ENCODE peak calls at places on chromosome 20, in six cellular contexts. H is GM23248, A is fibroblast of lung, Z is PC-3, S is H9, Q is SK-N-SH. J is an unnamed sample.

GRCh38 chr20:3011752-3012151 is 31.7 kb upstream of the GNRH2 start:
- DNase-seq in H (no peak), A (no peak), Z (no peak), S (no peak), Q (no peak), J (no peak)

GRCh38 chr20:64084209-64085152 is at the start of gene LKAAEAR1:
- DNase-seq in H (peak; percentile 29), A (no peak), Z (no peak), S (peak; percentile 63), Q (no peak), J (no peak)

GRCh38 chr20:6566821-6567220 is 200.7 kb upstream of the BMP2 start:
- DNase-seq in H (peak; percentile 92), A (peak; percentile 90), Z (peak; percentile 81), S (no peak), Q (no peak), J (peak; percentile 97)

GRCh38 chr20:43537921-43538854 is 20.6 kb upstream of the SGK2 start:
- DNase-seq in H (peak; percentile 72), A (peak; percentile 74), Z (peak; percentile 86), S (peak; percentile 68), Q (peak; percentile 74), J (peak; percentile 39)

GRCh38 chr20:19633985-19634384 is 124.1 kb upstream of the RIN2 start:
- DNase-seq in H (no peak), A (no peak), Z (no peak), S (no peak), Q (no peak), J (no peak)

GRCh38 chr20:50020283-50020682 is 37.5 kb downstream of the SNAI1 start:
- DNase-seq in H (peak; percentile 75), A (no peak), Z (peak; percentile 68), S (no peak), Q (no peak), J (peak; percentile 61)

GRCh38 chr20:55058938-55059337 is 583.5 kb downstream of the DOK5 start:
- DNase-seq in H (no peak), A (no peak), Z (no peak), S (no peak), Q (no peak), J (no peak)

GRCh38 chr20:38673731-38674177 is 50.5 kb upstream of the SLC32A1 start:
- DNase-seq in H (peak; percentile 41), A (no peak), Z (no peak), S (peak; percentile 66), Q (peak; percentile 61), J (no peak)

GRCh38 chr20:48025061-48025515 is 239.8 kb upstream of the SULF2 start:
- DNase-seq in H (peak; percentile 92), A (peak; percentile 63), Z (peak; percentile 47), S (peak; percentile 76), Q (peak; percentile 76), J (peak; percentile 83)

GRCh38 chr20:33697129-33697528 is 10.9 kb upstream of the E2F1 start:
- DNase-seq in H (peak; percentile 92), A (no peak), Z (no peak), S (no peak), Q (peak; percentile 42), J (no peak)

GRCh38 chr20:10357061-10357708 is 76.8 kb downstream of the MKKS start:
- DNase-seq in H (no peak), A (no peak), Z (no peak), S (no peak), Q (no peak), J (no peak)

GRCh38 chr20:42204261-42204660 is 586.1 kb upstream of the CHD6 start:
- DNase-seq in H (no peak), A (no peak), Z (no peak), S (no peak), Q (peak; percentile 21), J (no peak)

GRCh38 chr20:22373164-22373895 is 211.0 kb downstream of the FOXA2 start:
- DNase-seq in H (no peak), A (no peak), Z (no peak), S (no peak), Q (no peak), J (no peak)

GRCh38 chr20:6583134-6583738 is 184.2 kb upstream of the BMP2 start:
- DNase-seq in H (peak; percentile 69), A (peak; percentile 75), Z (peak; percentile 79), S (peak; percentile 56), Q (peak; percentile 26), J (peak; percentile 58)

GRCh38 chr20:41187668-41188067 is 50.3 kb downstream of the PLCG1 start:
- DNase-seq in H (no peak), A (no peak), Z (no peak), S (no peak), Q (no peak), J (no peak)

GRCh38 chr20:61343934-61344333 is 91.9 kb downstream of the CDH4 start:
- DNase-seq in H (no peak), A (no peak), Z (no peak), S (no peak), Q (no peak), J (no peak)

GRCh38 chr20:50810063-50810462 is 15.2 kb downstream of the BCAS4 start:
- DNase-seq in H (peak; percentile 29), A (no peak), Z (no peak), S (no peak), Q (no peak), J (no peak)

GRCh38 chr20:37270586-37271420 is 9.2 kb upstream of the GHRH start:
- DNase-seq in H (no peak), A (peak; percentile 50), Z (no peak), S (no peak), Q (no peak), J (no peak)

GRCh38 chr20:31572701-31573554 is 32.2 kb upstream of the ID1 start:
- DNase-seq in H (peak; percentile 99), A (peak; percentile 99), Z (peak; percentile 99), S (peak; percentile 98), Q (peak; percentile 93), J (peak; percentile 99)

GRCh38 chr20:33521461-33521860 is 31.6 kb downstream of the CBFA2T2 start:
- DNase-seq in H (no peak), A (no peak), Z (no peak), S (no peak), Q (no peak), J (no peak)

GRCh38 chr20:235891-236290 is 8.8 kb downstream of the DEFB129 start:
- DNase-seq in H (peak; percentile 22), A (peak; percentile 23), Z (peak; percentile 51), S (no peak), Q (peak; percentile 17), J (peak; percentile 69)

GRCh38 chr20:54849741-54850140 is 374.3 kb downstream of the DOK5 start:
- DNase-seq in H (no peak), A (no peak), Z (no peak), S (no peak), Q (no peak), J (no peak)

GRCh38 chr20:2538931-2539330 is 2.6 kb downstream of the TMC2 start:
- DNase-seq in H (no peak), A (no peak), Z (no peak), S (no peak), Q (no peak), J (no peak)

GRCh38 chr20:23928788-23929187 is 49.2 kb upstream of the CST5 start:
- DNase-seq in H (no peak), A (no peak), Z (peak; percentile 41), S (no peak), Q (no peak), J (no peak)

GRCh38 chr20:1685304-1686052 is 27.9 kb upstream of the SIRPG start:
- DNase-seq in H (no peak), A (no peak), Z (no peak), S (no peak), Q (no peak), J (no peak)

GRCh38 chr20:21082584-21082983 is 23.6 kb downstream of the LINC00237 start:
- DNase-seq in H (no peak), A (no peak), Z (no peak), S (no peak), Q (no peak), J (no peak)
- H3K4me1 ChIP-seq in H (no peaks in the 10 kb centered on the region), A (no peaks in the 10 kb centered on the region), Z (no peaks in the 10 kb centered on the region), S (no peaks in the 10 kb centered on the region), Q (no peaks in the 10 kb centered on the region), J (no peaks in the 10 kb centered on the region)

GRCh38 chr20:62872863-62873261 is 11.2 kb upstream of the TCFL5 start:
- DNase-seq in H (no peak), A (no peak), Z (no peak), S (no peak), Q (no peak), J (no peak)
- H3K4me2 ChIP-seq in H (no peak overlapping the region), A (no peak overlapping the region), Z (no peak overlapping the region), S (no peak overlapping the region), Q (no peak overlapping the region), J (no peak overlapping the region)

DNA sequence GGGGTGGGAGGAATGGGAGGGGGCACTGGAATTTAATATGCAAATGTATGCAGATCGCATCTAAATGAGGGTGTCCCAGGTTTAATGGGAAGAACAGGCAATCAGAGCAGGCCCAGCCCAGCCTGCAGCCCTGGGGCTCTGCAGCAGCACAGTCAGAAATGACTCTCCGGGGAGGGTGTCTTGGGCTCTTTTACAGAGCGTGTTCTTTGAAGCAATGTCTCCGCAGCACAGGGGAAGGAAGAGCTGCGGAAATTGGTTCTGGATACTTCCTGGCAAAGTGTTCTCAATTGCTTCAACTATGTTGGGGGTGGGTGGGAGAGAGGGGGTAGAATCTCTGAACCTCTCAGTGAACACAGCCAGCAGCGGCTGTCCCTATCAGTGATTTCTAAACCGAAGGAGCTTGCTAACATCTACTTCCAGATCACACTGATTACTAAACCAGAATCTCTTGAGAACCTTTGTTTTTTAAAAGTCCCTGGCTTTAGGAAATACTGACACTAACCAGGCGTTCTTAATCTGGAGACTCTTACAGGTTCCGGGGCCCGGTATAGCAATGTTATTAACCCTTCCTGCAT is 8.1 kb upstream of the MMP9 start:
- DNase-seq in H (no peak), A (no peak), Z (no peak), S (no peak), Q (no peak), J (no peak)
- H3K4me1 ChIP-seq in H (no peaks in the 10 kb centered on the region), A (no peaks in the 10 kb centered on the region), Z (peaks cover 19% of the 10 kb centered on the region), S (peaks cover 5% of the 10 kb centered on the region), Q (peaks cover 6% of the 10 kb centered on the region), J (peaks cover 15% of the 10 kb centered on the region)

GRCh38 chr20:57128051-57128757 is 138.2 kb downstream of the BMP7 start:
- DNase-seq in H (no peak), A (no peak), Z (no peak), S (no peak), Q (no peak), J (no peak)

GRCh38 chr20:57124800-57125399 is 141.5 kb downstream of the BMP7 start:
- DNase-seq in H (no peak), A (no peak), Z (peak; percentile 25), S (no peak), Q (no peak), J (no peak)

GRCh38 chr20:57129303-57129702 is 137.1 kb downstream of the BMP7 start:
- DNase-seq in H (no peak), A (no peak), Z (no peak), S (no peak), Q (no peak), J (no peak)

GRCh38 chr20:57124346-57124745 is 142.1 kb downstream of the BMP7 start:
- DNase-seq in H (no peak), A (no peak), Z (no peak), S (no peak), Q (no peak), J (no peak)

DNA sequence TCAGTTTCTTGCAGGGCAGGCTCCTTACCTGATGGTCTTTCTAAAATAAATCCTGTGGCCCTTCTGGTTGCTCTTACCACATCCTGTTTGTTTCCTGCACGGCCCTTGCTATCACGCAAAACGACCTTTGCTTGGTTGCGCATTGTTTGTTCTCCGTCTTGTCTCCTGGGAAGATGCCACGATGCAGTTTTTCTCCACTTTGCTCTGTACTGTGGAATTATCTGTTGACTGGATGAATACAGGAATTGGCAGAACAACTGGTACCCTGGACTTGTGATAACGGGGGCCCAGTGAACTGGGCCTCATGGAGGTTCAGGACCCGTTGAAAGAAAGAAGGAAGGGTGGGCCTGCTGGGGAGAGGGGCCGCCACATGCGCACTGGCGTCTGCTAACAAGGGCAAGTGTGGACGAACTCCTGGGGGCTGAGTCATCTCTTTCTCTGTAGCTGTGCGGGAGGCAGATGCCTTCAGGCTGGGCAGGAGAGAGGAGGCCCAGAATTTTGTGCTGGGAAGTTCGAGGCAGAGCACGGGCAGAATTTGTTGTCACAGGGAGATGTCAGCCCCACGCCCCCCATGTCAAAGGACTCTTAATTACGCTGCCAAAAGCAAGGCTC is 139.9 kb downstream of the BMP7 start:
- DNase-seq in H (no peak), A (no peak), Z (no peak), S (no peak), Q (no peak), J (peak; percentile 6)
- H3K4me2 ChIP-seq in H (no peak overlapping the region), A (no peak overlapping the region), Z (no peak overlapping the region), S (no peak overlapping the region), Q (no peak overlapping the region), J (no peak overlapping the region)

J was measured in mammary epithelial cell.